ENCODE peak calls at places on chromosomes 1 and 21, in four cellular contexts. I is colonic mucosa, X is right cardiac atrium, S is fibroblast of lung. L is an unnamed sample. For H3K27me3, the result is how much of the 10 kb centered on the place peaks cover.

GRCh38 chr1:110749960-110750359 is 75.2 kb upstream of the KCNA3 start:
- DNase-seq in I (no peak), X (no peak), S (no peak), L (no peak)

GRCh38 chr21:44874240-44874496 is 678 bp upstream of the PTTG1IP start:
- DNase-seq in I (no peak), X (no peak), S (no peak), L (no peak)

GRCh38 chr1:116711061-116711582 is 43.1 kb upstream of the CD2 start:
- DNase-seq in I (no peak), X (no peak), S (no peak), L (no peak)

GRCh38 chr1:68339505-68339904 is 107.2 kb upstream of the WLS start:
- DNase-seq in I (no peak), X (no peak), S (peak), L (no peak)

GRCh38 chr1:246329900-246330299 is 177.2 kb downstream of the SMYD3 start:
- DNase-seq in I (no peak), X (no peak), S (no peak), L (no peak)

GRCh38 chr1:7985851-7986612 is 24.5 kb downstream of the PARK7 start:
- DNase-seq in I (no peak), X (no peak), S (no peak), L (no peak)

GRCh38 chr21:29753216-29753615 is 186.6 kb downstream of the GRIK1 start:
- DNase-seq in I (no peak), X (no peak), S (no peak), L (no peak)

GRCh38 chr1:55050283-55050682 is 10.9 kb downstream of the PCSK9 start:
- DNase-seq in I (no peak), X (no peak), S (peak), L (no peak)

GRCh38 chr1:150528997-150529396 is 13.4 kb downstream of the FALEC start:
- DNase-seq in I (no peak), X (no peak), S (peak), L (no peak)

GRCh38 chr1:177246710-177247588 is 76.2 kb downstream of the BRINP2 start:
- DNase-seq in I (no peak), X (no peak), S (peak), L (no peak)

GRCh38 chr1:8409107-8409506 is 91.2 kb downstream of the SLC45A1 start:
- DNase-seq in I (no peak), X (no peak), S (peak), L (no peak)

GRCh38 chr21:33901421-33902288 is 13.9 kb downstream of the ATP5PO start:
- DNase-seq in I (no peak), X (peak), S (peak), L (no peak)

GRCh38 chr1:172399369-172400072 is 21.0 kb upstream of the C1orf105 start:
- DNase-seq in I (peak), X (peak), S (peak), L (no peak)

GRCh38 chr1:29177022-29177705 is 4.5 kb downstream of the SRSF4 start:
- DNase-seq in I (no peak), X (no peak), S (no peak), L (no peak)

GRCh38 chr1:30664103-30664755 is 59.2 kb downstream of the MATN1 start:
- DNase-seq in I (no peak), X (no peak), S (no peak), L (no peak)

GRCh38 chr1:12748778-12749355 is 2.9 kb downstream of the CFAP107 start:
- DNase-seq in I (no peak), X (no peak), S (no peak), L (no peak)

GRCh38 chr1:44089371-44090070 is 29.1 kb upstream of the KLF17 start:
- DNase-seq in I (no peak), X (no peak), S (no peak), L (no peak)

GRCh38 chr1:116508984-116509980 is 61.5 kb downstream of the CD58 start:
- DNase-seq in I (peak), X (no peak), S (peak), L (no peak)

GRCh38 chr21:35106246-35106835 is 57.2 kb upstream of the RUNX1 start:
- DNase-seq in I (no peak), X (peak), S (no peak), L (no peak)

GRCh38 chr21:35107520-35107919 is 58.4 kb upstream of the RUNX1 start:
- DNase-seq in I (no peak), X (no peak), S (no peak), L (no peak)

GRCh38 chr21:35113064-35113463 is 64.0 kb upstream of the RUNX1 start:
- DNase-seq in I (no peak), X (no peak), S (no peak), L (no peak)

GRCh38 chr21:35108887-35109286 is 59.8 kb upstream of the RUNX1 start:
- DNase-seq in I (no peak), X (no peak), S (no peak), L (no peak)

DNA sequence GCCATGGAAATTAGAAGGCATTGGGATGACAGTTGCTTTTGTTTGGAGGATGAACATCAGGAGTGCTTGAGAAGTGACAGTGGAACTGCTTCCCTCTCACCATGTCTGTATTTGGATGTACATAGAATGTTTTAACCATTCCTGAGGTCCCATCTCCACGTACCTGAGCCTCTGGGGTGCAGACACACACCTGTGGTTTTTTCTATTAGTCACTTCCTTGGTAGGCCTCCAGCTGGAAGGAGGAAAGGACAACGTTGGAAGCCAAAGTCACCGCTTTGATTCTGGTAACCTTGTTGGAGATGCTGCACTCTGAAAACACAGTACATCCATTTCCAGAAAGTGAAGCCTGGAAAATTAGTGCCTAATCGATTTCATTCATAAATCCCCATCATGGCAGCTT is 62.4 kb upstream of the RUNX1 start:
- DNase-seq in I (no peak), X (no peak), S (no peak), L (no peak)
- H3K27me3 ChIP-seq in I (under half), X (under half), S (under half), L (under half)

DNA sequence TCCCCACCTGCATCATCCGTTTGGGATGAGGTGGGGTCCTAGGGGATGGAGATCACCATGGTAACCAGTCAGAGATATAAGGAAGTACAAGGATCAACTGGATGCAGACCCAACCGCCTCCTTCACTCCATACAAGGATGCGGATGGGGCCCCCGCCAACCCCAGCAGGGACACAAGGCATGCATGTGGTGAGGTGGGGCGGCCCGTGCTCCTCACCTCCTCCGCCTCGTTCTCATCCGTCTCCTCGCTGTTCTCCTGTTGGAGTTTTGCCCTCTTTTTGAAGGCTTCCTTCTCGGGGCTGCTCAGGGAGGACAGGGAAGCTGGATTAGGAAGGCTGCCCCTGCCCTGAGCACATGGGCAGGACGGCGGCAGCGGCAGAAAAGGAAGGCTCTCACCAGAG is 23.8 kb downstream of the KIF21B start:
- DNase-seq in I (no peak), X (no peak), S (no peak), L (no peak)
- H3K27me3 ChIP-seq in I (under half), X (under half), S (under half), L (under half)

GRCh38 chr1:153680120-153680403 is 1.6 kb downstream of the NPR1 start:
- DNase-seq in I (no peak), X (no peak), S (no peak), L (no peak)

GRCh38 chr1:153679337-153680119 is 1.0 kb downstream of the NPR1 start:
- DNase-seq in I (no peak), X (no peak), S (no peak), L (no peak)

GRCh38 chr1:153678519-153679336 is at the start of gene NPR1:
- DNase-seq in I (peak), X (peak), S (peak), L (no peak)

GRCh38 chr1:153682730-153683129 is 4.2 kb downstream of the NPR1 start:
- DNase-seq in I (no peak), X (no peak), S (no peak), L (no peak)

GRCh38 chr1:153677718-153678518 is 570 bp upstream of the NPR1 start:
- DNase-seq in I (peak), X (peak), S (peak), L (peak)
- H3K27me3 ChIP-seq in I (under half), X (under half), S (under half), L (under half)

GRCh38 chr1:201761178-201761577 is 67.8 kb upstream of the IPO9 start:
- DNase-seq in I (no peak), X (no peak), S (no peak), L (no peak)

GRCh38 chr1:201758508-201759050 is 70.4 kb upstream of the IPO9 start:
- DNase-seq in I (no peak), X (no peak), S (no peak), L (no peak)

GRCh38 chr1:201761871-201762270 is 67.1 kb upstream of the IPO9 start:
- DNase-seq in I (no peak), X (no peak), S (no peak), L (no peak)

GRCh38 chr1:201760516-201760915 is 68.4 kb upstream of the IPO9 start:
- DNase-seq in I (no peak), X (no peak), S (peak), L (no peak)

DNA sequence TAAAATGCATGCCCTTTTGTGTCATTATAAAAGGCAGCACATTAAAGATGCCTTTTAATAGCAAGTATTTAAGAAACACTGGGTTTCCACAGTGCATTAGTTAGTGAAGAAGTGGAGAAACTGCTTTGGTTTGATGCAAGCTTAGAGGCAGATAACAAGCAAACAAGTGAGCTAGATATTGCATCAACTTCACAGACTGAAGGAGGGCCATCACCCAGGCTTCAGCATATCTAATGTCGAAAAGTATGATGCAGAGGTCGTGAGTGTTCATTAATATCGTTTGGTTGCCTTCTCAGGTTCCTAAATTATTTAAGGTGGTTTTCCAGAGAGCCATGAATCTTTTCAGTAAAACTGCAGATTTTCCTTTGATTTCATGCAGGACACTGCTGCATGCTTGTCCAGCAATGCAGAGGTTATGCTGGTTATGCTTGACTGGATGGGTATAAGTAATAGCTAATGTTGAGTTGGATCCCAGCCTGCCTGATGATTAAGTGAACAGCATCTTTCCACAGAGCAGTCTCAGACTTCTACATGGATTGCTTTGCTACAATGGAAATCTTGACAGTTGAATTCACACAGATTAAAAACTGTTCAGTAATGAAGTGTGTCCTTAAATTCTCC is 69.7 kb upstream of the IPO9 start:
- DNase-seq in I (no peak), X (no peak), S (peak), L (no peak)
- H3K27me3 ChIP-seq in I (under half), X (under half), S (under half), L (under half)

DNA sequence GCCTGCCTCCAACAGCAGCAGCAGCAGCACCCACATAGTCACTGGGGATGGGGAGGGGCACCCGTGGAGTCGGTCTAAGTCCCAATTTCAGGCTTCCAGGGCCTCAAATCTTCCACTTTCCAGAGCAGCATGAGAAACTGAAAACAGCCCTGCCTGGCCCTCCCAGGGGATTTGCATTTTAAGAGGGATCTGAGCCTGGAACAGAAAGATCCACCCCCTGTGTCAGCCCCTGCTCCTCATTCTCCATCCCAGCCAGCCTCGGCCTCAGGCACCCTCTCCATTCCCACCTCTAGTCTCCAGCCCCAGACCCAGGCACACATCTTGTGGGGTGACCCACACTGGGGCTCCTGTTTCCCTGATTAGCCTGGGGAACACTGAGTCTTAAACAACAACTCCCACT is 51.8 kb downstream of the FBXO2 start:
- DNase-seq in I (no peak), X (no peak), S (no peak), L (no peak)
- H3K27me3 ChIP-seq in I (under half), X (under half), S (under half), L (under half)

GRCh38 chr1:163821679-163822078 is 499.9 kb downstream of the NUF2 start:
- DNase-seq in I (no peak), X (no peak), S (no peak), L (no peak)

GRCh38 chr1:163824006-163824405 is 502.3 kb downstream of the NUF2 start:
- DNase-seq in I (no peak), X (peak), S (peak), L (no peak)

GRCh38 chr1:163820748-163821147 is 499.0 kb downstream of the NUF2 start:
- DNase-seq in I (no peak), X (no peak), S (peak), L (no peak)

GRCh38 chr1:163824490-163824889 is 502.7 kb downstream of the NUF2 start:
- DNase-seq in I (no peak), X (no peak), S (peak), L (no peak)

GRCh38 chr1:163822933-163823511 is 501.3 kb downstream of the NUF2 start:
- DNase-seq in I (no peak), X (no peak), S (no peak), L (no peak)
- H3K27me3 ChIP-seq in I (under half), X (under half), S (under half), L (under half)

L was measured in CD8-positive, alpha-beta memory T cell.